ENCODE peak calls at places on chromosomes 11 and 22, in four cellular contexts. O is CD8-positive, alpha-beta T cell; C is K562; E is body of pancreas. X is an unnamed sample.

GRCh38 chr11:118606157-118606843 is 1.1 kb upstream of the PHLDB1 start:
- DNase-seq in O (no peak), E (peak; percentile 78), C (peak; percentile 26), X (peak; percentile 35)

GRCh38 chr22:25759825-25760231 is 17.8 kb downstream of the MYO18B start:
- DNase-seq in E (peak; percentile 30), O (no peak), C (peak; percentile 69), X (no peak)

GRCh38 chr11:84671325-84672019 is 955.7 kb downstream of the DLG2 start:
- DNase-seq in O (no peak), E (peak; percentile 9), C (no peak), X (no peak)

GRCh38 chr11:118662401-118663271 is 16.8 kb downstream of the TREH start:
- DNase-seq in O (no peak), C (no peak), E (no peak), X (no peak)

GRCh38 chr11:112656772-112657428 is 304.3 kb upstream of the NCAM1 start:
- DNase-seq in O (no peak), C (no peak), E (no peak), X (no peak)

GRCh38 chr22:43066844-43067385 is 22.3 kb downstream of the TTLL1 start:
- DNase-seq in E (no peak), C (no peak), O (no peak), X (no peak)

GRCh38 chr11:103608566-103608965 is 427.9 kb upstream of the DDI1 start:
- DNase-seq in E (no peak), O (no peak), C (no peak), X (no peak)

GRCh38 chr11:33329705-33330329 is 72.6 kb downstream of the HIPK3 start:
- DNase-seq in E (peak; percentile 56), O (peak; percentile 24), C (peak; percentile 74), X (peak; percentile 58)

GRCh38 chr22:25364736-25365241 is 145.3 kb downstream of the CRYBB2 start:
- DNase-seq in O (no peak), C (no peak), E (peak; percentile 4), X (no peak)

GRCh38 chr11:459511-460220 is 9.6 kb downstream of the PTDSS2 start:
- DNase-seq in O (no peak), C (no peak), E (no peak), X (no peak)
- H3K4me3 ChIP-seq in O (no peak overlapping the region), C (no peak overlapping the region), E (no peak overlapping the region), X (no peak overlapping the region)

DNA sequence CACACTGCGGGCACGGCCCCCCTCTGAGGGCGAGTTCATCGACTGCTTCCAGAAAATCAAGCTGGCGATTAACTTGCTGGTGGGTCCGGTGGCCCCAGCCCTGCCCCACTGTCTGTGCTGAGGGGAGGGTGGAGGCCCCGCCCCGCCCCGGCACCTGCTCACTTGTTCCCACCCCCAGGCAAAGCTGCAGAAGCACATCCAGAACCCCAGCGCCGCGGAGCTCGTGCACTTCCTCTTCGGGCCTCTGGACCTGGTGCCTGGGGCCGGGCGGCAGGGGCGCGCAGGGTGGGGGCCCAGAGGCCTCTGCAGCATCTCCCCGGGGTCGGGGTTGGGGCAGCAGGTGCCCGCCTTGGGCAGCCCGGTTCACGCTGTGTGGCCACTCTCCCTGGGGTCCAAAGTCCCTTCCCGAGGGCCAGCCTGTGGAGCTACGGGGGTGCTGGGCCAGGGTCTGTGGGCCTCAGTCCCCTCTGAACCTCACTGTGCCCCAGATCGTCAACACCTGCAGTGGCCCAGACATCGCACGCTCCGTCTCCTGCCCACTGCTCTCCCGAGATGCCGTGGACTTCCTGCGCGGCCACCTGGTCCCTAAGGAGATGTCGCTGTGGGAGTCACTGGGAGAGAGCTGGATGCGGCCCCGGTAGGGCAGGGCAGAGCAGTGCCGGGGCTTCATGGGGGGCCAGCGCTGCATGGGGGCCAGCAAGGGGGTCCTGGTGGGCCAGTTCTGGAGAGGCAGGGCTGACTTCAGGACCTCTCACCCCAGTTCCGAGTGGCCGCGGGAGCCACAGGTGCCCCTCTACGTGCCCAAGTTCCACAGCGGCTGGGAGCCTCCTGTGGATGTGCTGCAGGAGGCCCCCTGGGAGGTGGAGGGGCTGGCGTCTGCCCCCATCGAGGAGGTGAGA is 16.1 kb downstream of the EPS8L2 start:
- DNase-seq in O (peak; percentile 33), C (peak; percentile 53), E (no peak), X (peak; percentile 53)
- H3K27me3 ChIP-seq in O (peaks cover 10% of the 10 kb centered on the region), C (no peaks in the 10 kb centered on the region), E (no peaks in the 10 kb centered on the region), X (peaks cover 27% of the 10 kb centered on the region)

GRCh38 chr22:19238900-19239299 is 52.6 kb downstream of the CLTCL1 start:
- DNase-seq in O (no peak), E (no peak), C (no peak), X (no peak)

GRCh38 chr22:19242699-19243098 is 48.8 kb downstream of the CLTCL1 start:
- DNase-seq in O (no peak), E (no peak), C (no peak), X (no peak)

GRCh38 chr22:19240813-19241592 is 50.5 kb downstream of the CLTCL1 start:
- DNase-seq in O (no peak), C (no peak), E (no peak), X (no peak)

GRCh38 chr22:19239464-19239863 is 52.1 kb downstream of the CLTCL1 start:
- DNase-seq in C (no peak), E (no peak), O (no peak), X (no peak)

DNA sequence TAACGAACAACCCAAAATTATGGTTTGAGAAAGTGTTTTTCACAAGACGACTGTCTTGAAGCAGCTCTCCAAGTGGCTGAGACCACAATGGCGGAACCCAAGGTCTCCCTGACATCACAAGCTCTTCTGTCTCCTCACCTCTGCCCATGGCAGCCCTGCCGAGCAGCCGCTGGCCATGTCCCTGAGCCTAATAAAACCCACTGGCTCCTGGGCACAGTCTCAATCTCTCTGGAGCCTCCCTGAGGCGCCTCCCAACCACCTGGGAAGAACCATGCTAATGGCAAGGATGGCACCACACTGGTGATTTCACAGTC is 50.0 kb downstream of the CLTCL1 start:
- DNase-seq in O (no peak), E (no peak), C (no peak), X (no peak)
- H3K4me3 ChIP-seq in O (no peak overlapping the region), E (no peak overlapping the region), C (no peak overlapping the region), X (no peak overlapping the region)

GRCh38 chr22:50481045-50481439 is 301 bp upstream of the ADM2 start:
- DNase-seq in C (no peak), E (no peak), O (no peak), X (no peak)

GRCh38 chr22:50482107-50483074 is 1.0 kb downstream of the ADM2 start:
- DNase-seq in E (peak; percentile 60), C (no peak), O (no peak), X (no peak)

GRCh38 chr22:50479686-50480085 is 1.7 kb upstream of the ADM2 start:
- DNase-seq in C (no peak), O (no peak), E (no peak), X (no peak)

GRCh38 chr22:50483106-50483505 is 1.8 kb downstream of the ADM2 start:
- DNase-seq in C (no peak), O (no peak), E (no peak), X (no peak)

DNA sequence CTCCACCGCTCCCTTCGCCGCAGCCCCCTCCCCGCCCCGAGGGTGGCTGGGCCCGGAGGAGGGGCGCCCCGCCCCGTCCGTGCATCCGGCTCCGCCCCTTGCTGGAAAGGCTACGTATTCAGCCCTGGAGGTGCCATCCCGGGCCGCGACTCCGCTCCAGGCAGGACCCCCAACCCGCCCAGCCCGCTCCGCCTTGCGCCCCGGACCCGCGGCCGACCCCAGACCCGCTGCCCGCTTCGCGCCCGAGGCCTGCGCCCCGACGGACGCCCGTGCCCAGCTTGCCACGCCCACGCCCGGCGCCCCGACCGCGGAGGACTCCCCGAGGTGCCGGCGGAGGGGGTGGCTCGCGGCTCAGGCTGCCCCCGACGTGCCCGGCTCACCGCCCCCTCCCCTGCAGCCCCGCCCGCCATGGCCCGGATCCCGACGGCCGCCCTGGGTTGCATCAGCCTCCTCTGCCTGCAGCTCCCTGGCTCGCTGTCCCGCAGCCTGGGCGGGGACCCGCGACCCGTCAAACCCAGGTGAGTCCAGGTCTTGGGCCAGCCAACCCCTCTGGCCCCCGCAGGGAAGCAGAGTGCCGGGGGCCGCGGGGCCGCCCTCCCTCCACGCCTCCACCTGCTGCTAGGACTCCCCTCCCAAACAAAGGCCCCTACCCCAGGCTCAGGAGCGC is at the start of gene ADM2:
- DNase-seq in C (peak; percentile 46), O (peak; percentile 50), E (peak; percentile 73), X (no peak)
- H3K27me3 ChIP-seq in C (no peaks in the 10 kb centered on the region), O (no peaks in the 10 kb centered on the region), E (no peaks in the 10 kb centered on the region), X (no peaks in the 10 kb centered on the region)

GRCh38 chr22:50136431-50137047 is 34.0 kb upstream of the PANX2 start:
- DNase-seq in E (no peak), C (no peak), O (no peak), X (no peak)
- H3K4me3 ChIP-seq in E (no peak overlapping the region), C (no peak overlapping the region), O (no peak overlapping the region), X (no peak overlapping the region)

GRCh38 chr22:48957311-48957986 is 870.2 kb downstream of the BRD1 start:
- DNase-seq in E (peak; percentile 9), O (no peak), C (no peak), X (no peak)
- H3K27me3 ChIP-seq in E (no peaks in the 10 kb centered on the region), O (peaks cover 3% of the 10 kb centered on the region), C (no peaks in the 10 kb centered on the region), X (no peaks in the 10 kb centered on the region)

DNA sequence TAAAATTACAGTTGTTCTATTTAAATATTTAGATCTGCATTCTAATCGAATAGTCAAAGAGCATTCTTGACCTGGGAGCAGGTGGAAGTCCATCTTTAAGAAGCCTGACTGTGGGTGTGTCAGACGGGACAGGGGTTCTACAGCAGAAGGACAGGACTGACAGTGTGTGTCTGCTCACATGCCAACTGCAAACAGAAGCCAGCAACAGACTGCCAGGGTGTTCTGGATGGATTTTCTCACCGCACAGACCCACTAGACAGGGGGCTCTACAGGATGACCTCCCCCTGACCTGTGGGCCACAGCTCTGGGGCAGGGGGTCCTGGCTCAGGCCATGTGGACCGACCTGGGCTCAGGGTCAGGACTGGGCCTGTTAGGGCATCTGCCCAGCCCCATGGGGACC is 22.8 kb upstream of the NAP1L4 start:
- DNase-seq in O (no peak), E (no peak), C (no peak), X (no peak)
- H3K4me3 ChIP-seq in O (peak overlapping the region; percentile 34), E (no peak overlapping the region), C (no peak overlapping the region), X (no peak overlapping the region)

GRCh38 chr11:68774188-68774585 is 22.9 kb upstream of the TESMIN start:
- DNase-seq in O (no peak), C (no peak), E (no peak), X (no peak)
- H3K27me3 ChIP-seq in O (no peaks in the 10 kb centered on the region), C (no peaks in the 10 kb centered on the region), E (no peaks in the 10 kb centered on the region), X (no peaks in the 10 kb centered on the region)